ENCODE peak calls at places on chromosomes 12 and 14, in seven cellular contexts. C is type B pancreatic cell, W is neural crest cell, S is lower leg skin, E is cardiac muscle cell, Q is testis, X is astrocyte of the spinal cord. M is an unnamed sample.

GRCh38 chr14:99592933-99593753 is 10.9 kb downstream of the CCDC85C start:
- DNase-seq in C (no peak), W (no peak), S (no peak), E (no peak), Q (no peak), X (no peak), M (no peak)

GRCh38 chr12:63822352-63822751 is 22.1 kb upstream of the SRGAP1 start:
- DNase-seq in C (no peak), W (no peak), S (no peak), E (no peak), Q (no peak), X (peak), M (no peak)

GRCh38 chr12:106345739-106346138 is 11.8 kb upstream of the POLR3B start:
- DNase-seq in C (no peak), W (peak), S (peak), E (peak), Q (peak), X (peak), M (no peak)

GRCh38 chr14:70601162-70601561 is 707 bp upstream of the MED6 start:
- DNase-seq in C (no peak), W (no peak), S (no peak), E (no peak), Q (no peak), X (no peak), M (no peak)

GRCh38 chr12:5909560-5909959 is 35.5 kb downstream of the ANO2 start:
- DNase-seq in C (no peak), W (no peak), S (no peak), E (no peak), Q (no peak), X (no peak), M (no peak)

GRCh38 chr12:74900232-74900631 is 309.4 kb downstream of the KCNC2 start:
- DNase-seq in C (no peak), W (no peak), S (no peak), E (no peak), Q (no peak), X (no peak), M (no peak)

GRCh38 chr12:113136128-113136989 is 798 bp upstream of the RASAL1 start:
- DNase-seq in C (no peak), W (no peak), S (no peak), E (no peak), Q (peak), X (no peak), M (no peak)

GRCh38 chr12:110577717-110578521 is 5.2 kb downstream of the PPTC7 start:
- DNase-seq in C (no peak), W (no peak), S (no peak), E (no peak), Q (no peak), X (peak), M (no peak)

GRCh38 chr12:117501470-117501869 is 140.0 kb upstream of the NOS1 start:
- DNase-seq in C (no peak), W (no peak), S (no peak), E (no peak), Q (no peak), X (no peak), M (no peak)

GRCh38 chr12:26606911-26607310 is 226.1 kb downstream of the ITPR2 start:
- DNase-seq in C (no peak), W (no peak), S (no peak), E (no peak), Q (no peak), X (no peak), M (no peak)

GRCh38 chr14:53151867-53152626 is 1.1 kb downstream of the DDHD1 start:
- DNase-seq in C (peak), W (peak), S (peak), E (peak), Q (peak), X (peak), M (peak)
- TF ChIP-seq CTCF in C (peak), W (peak), S (no peak), E (peak), Q (peak), X (no peak), M (peak)

GRCh38 chr14:101828038-101828437 is 66.5 kb downstream of the PPP2R5C start:
- DNase-seq in C (no peak), W (no peak), S (no peak), E (no peak), Q (no peak), X (no peak), M (no peak)
- TF ChIP-seq CTCF in C (no peak), W (no peak), S (no peak), E (no peak), Q (no peak), X (no peak), M (no peak)

GRCh38 chr12:49014547-49014946 is 4.0 kb downstream of the PRKAG1 start:
- DNase-seq in C (no peak), W (no peak), S (no peak), E (peak), Q (no peak), X (peak), M (no peak)
- TF ChIP-seq CTCF in C (peak), W (no peak), S (no peak), E (peak), Q (no peak), X (peak), M (peak)

GRCh38 chr12:131587565-131587964 is 123.3 kb upstream of the SFSWAP start:
- DNase-seq in C (no peak), W (no peak), S (no peak), E (no peak), Q (no peak), X (no peak), M (no peak)

GRCh38 chr12:131591136-131591535 is 119.8 kb upstream of the SFSWAP start:
- DNase-seq in C (no peak), W (no peak), S (no peak), E (no peak), Q (no peak), X (no peak), M (no peak)

GRCh38 chr12:131589966-131590365 is 120.9 kb upstream of the SFSWAP start:
- DNase-seq in C (no peak), W (no peak), S (no peak), E (no peak), Q (no peak), X (no peak), M (no peak)

GRCh38 chr12:131586761-131587160 is 124.1 kb upstream of the SFSWAP start:
- DNase-seq in C (no peak), W (no peak), S (no peak), E (peak), Q (no peak), X (no peak), M (no peak)

DNA sequence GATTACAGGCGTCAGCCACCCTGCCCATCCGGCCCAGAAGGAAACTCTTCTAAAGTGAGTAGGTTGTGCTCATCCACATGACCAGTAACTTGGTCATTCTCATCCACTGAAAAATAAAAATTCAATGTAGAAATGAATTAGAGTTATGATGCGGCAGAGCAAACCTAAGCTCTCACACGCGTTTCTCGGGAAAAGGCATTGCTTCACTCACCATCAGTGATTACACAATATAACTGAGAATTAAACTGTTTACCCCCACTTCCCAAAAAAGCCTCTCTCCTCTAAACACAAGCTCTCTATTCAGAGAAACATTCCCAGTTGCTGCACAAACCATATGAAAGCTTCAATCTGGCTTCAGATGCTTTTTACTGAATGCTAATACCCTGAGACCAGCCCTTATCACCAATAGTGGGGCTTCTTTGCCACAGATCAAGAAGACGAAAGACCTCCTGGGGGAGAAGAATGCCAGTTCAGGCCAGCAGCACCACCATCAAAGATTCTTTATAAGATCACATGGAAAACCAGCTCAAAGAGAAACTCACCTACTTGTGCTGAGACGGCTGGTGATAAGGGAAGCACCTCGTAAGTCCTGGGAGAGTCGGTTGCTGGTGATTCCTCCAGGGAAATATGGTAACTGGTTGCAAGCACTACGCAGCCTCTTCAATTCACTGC is 121.5 kb upstream of the SFSWAP start:
- DNase-seq in C (no peak), W (no peak), S (no peak), E (no peak), Q (no peak), X (no peak), M (no peak)
- TF ChIP-seq CTCF in C (no peak), W (no peak), S (no peak), E (no peak), Q (no peak), X (no peak), M (no peak)

DNA sequence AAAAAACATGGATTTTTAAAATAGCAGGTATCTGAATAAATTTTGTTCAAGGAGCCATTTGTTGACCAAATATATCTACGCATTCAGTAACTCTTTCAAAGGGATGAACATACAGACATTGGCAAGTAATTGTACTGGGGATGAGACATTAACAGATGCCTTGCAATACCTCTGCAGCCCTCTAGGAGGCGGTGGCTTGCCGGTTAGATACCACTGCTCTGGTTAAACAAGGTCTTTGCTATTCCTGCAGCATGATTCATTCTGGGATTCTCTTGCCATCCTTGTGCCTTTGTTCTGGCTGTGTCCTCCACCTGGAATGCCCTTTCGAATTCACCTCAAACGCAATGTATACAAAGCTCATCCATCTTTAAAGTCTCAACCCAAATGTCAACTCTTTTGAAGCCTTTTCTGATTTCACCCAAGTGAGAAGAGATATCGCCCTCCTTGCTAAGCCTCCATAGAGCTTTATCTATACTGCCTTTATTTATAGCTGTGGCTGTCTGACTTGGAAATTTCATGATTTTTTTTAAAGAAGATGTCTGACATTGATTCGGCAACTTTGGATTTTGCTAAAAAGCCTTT is 131.0 kb upstream of the SRRM4 start:
- DNase-seq in C (no peak), W (peak), S (no peak), E (no peak), Q (peak), X (no peak), M (no peak)
- TF ChIP-seq CTCF in C (peak), W (peak), S (no peak), E (peak), Q (peak), X (peak), M (peak)

GRCh38 chr12:50167026-50167742 is at the start of gene CERS5:
- DNase-seq in C (peak), W (peak), S (peak), E (peak), Q (peak), X (peak), M (peak)
- TF ChIP-seq CTCF in C (peak), W (peak), S (no peak), E (peak), Q (peak), X (no peak), M (peak)

GRCh38 chr14:44652640-44653039 is 145.6 kb upstream of the FSCB start:
- DNase-seq in C (no peak), W (no peak), S (no peak), E (no peak), Q (no peak), X (no peak), M (no peak)

GRCh38 chr14:44658389-44658696 is 151.3 kb upstream of the FSCB start:
- DNase-seq in C (no peak), W (no peak), S (no peak), E (no peak), Q (no peak), X (no peak), M (no peak)

GRCh38 chr14:44657153-44657552 is 150.1 kb upstream of the FSCB start:
- DNase-seq in C (no peak), W (no peak), S (no peak), E (no peak), Q (no peak), X (no peak), M (no peak)

GRCh38 chr14:44662250-44662891 is 155.3 kb upstream of the FSCB start:
- DNase-seq in C (no peak), W (no peak), S (no peak), E (no peak), Q (no peak), X (no peak), M (no peak)

GRCh38 chr14:44657688-44658388 is 150.8 kb upstream of the FSCB start:
- DNase-seq in C (no peak), W (no peak), S (no peak), E (peak), Q (peak), X (peak), M (no peak)
- TF ChIP-seq CTCF in C (peak), W (peak), S (no peak), E (peak), Q (peak), X (no peak), M (peak)

GRCh38 chr14:69299286-69300035 is 39.5 kb downstream of the GALNT16 start:
- DNase-seq in C (peak), W (no peak), S (no peak), E (no peak), Q (no peak), X (no peak), M (no peak)
- TF ChIP-seq CTCF in C (peak), W (no peak), S (no peak), E (peak), Q (no peak), X (peak), M (peak)

M was measured in osteocyte.